ENCODE peak calls at places on chromosomes 6 and 20, in four cellular contexts. J, P, M and T are unnamed samples.

GRCh38 chr20:33993800-33994623 is at the start of gene RALY:
- DNase-seq in J (peak), P (peak), M (peak), T (peak)

GRCh38 chr6:10733151-10733715 is 10.4 kb downstream of the TMEM14C start:
- DNase-seq in J (no peak), P (no peak), M (peak), T (no peak)

GRCh38 chr20:51432251-51432784 is 110.2 kb downstream of the NFATC2 start:
- DNase-seq in J (no peak), P (no peak), M (no peak), T (no peak)

GRCh38 chr20:62208805-62209755 is 11.0 kb downstream of the HRH3 start:
- DNase-seq in J (no peak), P (no peak), M (no peak), T (peak)

GRCh38 chr6:35484921-35485392 is 11.9 kb downstream of the TEAD3 start:
- DNase-seq in J (peak), P (no peak), M (no peak), T (peak)

GRCh38 chr6:137926207-137926731 is 59.2 kb downstream of the TNFAIP3 start:
- DNase-seq in J (peak), P (peak), M (no peak), T (peak)

GRCh38 chr20:25296094-25297093 is 48.5 kb downstream of the PYGB start:
- DNase-seq in J (peak), P (peak), M (no peak), T (peak)

GRCh38 chr6:125316621-125317020 is 14.9 kb upstream of the HDDC2 start:
- DNase-seq in J (no peak), P (no peak), M (no peak), T (no peak)

GRCh38 chr20:38550274-38550673 is 30.7 kb upstream of the ADIG start:
- DNase-seq in J (peak), P (no peak), M (no peak), T (no peak)

GRCh38 chr6:130070747-130071146 is 52.4 kb downstream of the L3MBTL3 start:
- DNase-seq in J (no peak), P (peak), M (no peak), T (no peak)

GRCh38 chr6:151004415-151005024 is 139.0 kb downstream of the MTHFD1L start:
- DNase-seq in J (peak), P (peak), M (no peak), T (peak)

GRCh38 chr20:33006776-33007375 is 628 bp upstream of the BPIFB2 start:
- DNase-seq in J (no peak), P (no peak), M (no peak), T (no peak)

GRCh38 chr6:140441256-140441655 is 1066.8 kb upstream of the CITED2 start:
- DNase-seq in J (peak), P (no peak), M (no peak), T (peak)

GRCh38 chr6:29656798-29657197 is at the start of gene MOG:
- DNase-seq in J (no peak), P (no peak), M (no peak), T (no peak)

GRCh38 chr20:4161447-4162251 is 146.3 kb upstream of the RNF24 start:
- DNase-seq in J (no peak), P (peak), M (no peak), T (no peak)

GRCh38 chr6:35090734-35091133 is 50.4 kb downstream of the TCP11 start:
- DNase-seq in J (no peak), P (no peak), M (no peak), T (peak)

GRCh38 chr6:14396826-14397517 is 279.4 kb downstream of the CD83 start:
- DNase-seq in J (peak), P (no peak), M (no peak), T (peak)

GRCh38 chr20:51176846-51177245 is 153.9 kb upstream of the KCNG1 start:
- DNase-seq in J (no peak), P (no peak), M (no peak), T (no peak)

GRCh38 chr6:3135668-3136297 is 17.3 kb downstream of the BPHL start:
- DNase-seq in J (no peak), P (no peak), M (no peak), T (no peak)

GRCh38 chr6:170278743-170279094 is 12.2 kb downstream of the DLL1 start:
- DNase-seq in J (no peak), P (no peak), M (no peak), T (no peak)

GRCh38 chr20:61295726-61296628 is 43.9 kb downstream of the CDH4 start:
- DNase-seq in J (peak), P (no peak), M (no peak), T (peak)

GRCh38 chr6:81814365-81815109 is 62.1 kb upstream of the TENT5A start:
- DNase-seq in J (peak), P (no peak), M (no peak), T (peak)

GRCh38 chr6:4906293-4906941 is 97.4 kb downstream of the RPP40 start:
- DNase-seq in J (no peak), P (no peak), M (no peak), T (no peak)

GRCh38 chr6:17656092-17656491 is 50.6 kb downstream of the NUP153 start:
- DNase-seq in J (no peak), P (no peak), M (no peak), T (no peak)

GRCh38 chr20:51327251-51327841 is 215.2 kb downstream of the NFATC2 start:
- DNase-seq in J (peak), P (no peak), M (no peak), T (peak)

GRCh38 chr6:46575530-46575929 is 77.1 kb downstream of the CYP39A1 start:
- DNase-seq in J (no peak), P (no peak), M (no peak), T (no peak)

GRCh38 chr6:66992660-66993059 is 1285.6 kb upstream of the EYS start:
- DNase-seq in J (no peak), P (no peak), M (no peak), T (no peak)

GRCh38 chr6:28709478-28710349 is 184.0 kb downstream of the GPX5 start:
- DNase-seq in J (no peak), P (no peak), M (no peak), T (no peak)

GRCh38 chr6:42551202-42551601 is 12.6 kb upstream of the UBR2 start:
- DNase-seq in J (peak), P (no peak), M (no peak), T (peak)

GRCh38 chr6:146890644-146891434 is 292.1 kb downstream of the ADGB start:
- DNase-seq in J (peak), P (no peak), M (no peak), T (no peak)

GRCh38 chr6:1387632-1388031 is 1.7 kb upstream of the FOXF2 start:
- DNase-seq in J (no peak), P (no peak), M (no peak), T (no peak)

GRCh38 chr20:60137657-60138245 is 179.5 kb downstream of the CDH26 start:
- DNase-seq in J (no peak), P (no peak), M (no peak), T (no peak)

GRCh38 chr6:2503816-2504494 is 246.8 kb downstream of the MYLK4 start:
- DNase-seq in J (no peak), P (no peak), M (no peak), T (no peak)

GRCh38 chr20:61896058-61896961 is 169.4 kb downstream of the TAF4 start:
- DNase-seq in J (peak), P (peak), M (no peak), T (peak)

GRCh38 chr6:106163966-106164877 is 78.1 kb downstream of the PRDM1 start:
- DNase-seq in J (no peak), P (no peak), M (peak), T (peak)

GRCh38 chr20:47558699-47559098 is 57.0 kb downstream of the NCOA3 start:
- DNase-seq in J (no peak), P (no peak), M (no peak), T (no peak)

GRCh38 chr20:53708129-53708968 is 114.7 kb upstream of the ZNF217 start:
- DNase-seq in J (peak), P (no peak), M (no peak), T (peak)

GRCh38 chr6:149028767-149029405 is 282.1 kb downstream of the UST start:
- DNase-seq in J (peak), P (peak), M (peak), T (peak)

GRCh38 chr6:29667158-29667557 is 10.3 kb downstream of the MOG start:
- DNase-seq in J (no peak), P (no peak), M (no peak), T (no peak)